ENCODE peak calls at places on chromosomes 4 and X, in four cellular contexts. O, I, L and N are unnamed samples.
A peak's percentile ranks its signal among the peaks of the same experiment; 100 is the strongest.

GRCh38 chr4:27149541-27150212 is 289.0 kb downstream of the STIM2 start:
- DNase-seq in O (no peak), I (no peak), L (no peak), N (no peak)

GRCh38 chr4:7121861-7122653 is 54.2 kb upstream of the GRPEL1 start:
- DNase-seq in O (no peak), I (no peak), L (no peak), N (no peak)

GRCh38 chrX:142686653-142687283 is 339.0 kb upstream of the SPANXN4 start:
- DNase-seq in O (no peak), I (no peak), L (no peak), N (no peak)

GRCh38 chrX:73944582-73944947 is 359.4 kb upstream of the ZCCHC13 start:
- DNase-seq in O (no peak), I (no peak), L (no peak), N (no peak)

GRCh38 chrX:103464774-103465117 is 54.5 kb downstream of the RAB40A start:
- DNase-seq in O (peak; percentile 75), I (peak; percentile 80), L (peak; percentile 55), N (peak; percentile 56)

GRCh38 chr4:118957683-118958082 is 69.0 kb downstream of the SYNPO2 start:
- DNase-seq in O (no peak), I (no peak), L (no peak), N (no peak)

GRCh38 chrX:107654778-107655761 is 26.8 kb downstream of the PRPS1 start:
- DNase-seq in O (peak; percentile 68), I (peak; percentile 59), L (peak; percentile 37), N (peak; percentile 51)

GRCh38 chrX:7100022-7100421 is 47.5 kb upstream of the STS start:
- DNase-seq in O (no peak), I (no peak), L (no peak), N (no peak)

GRCh38 chr4:17494258-17494657 is 17.6 kb downstream of the QDPR start:
- DNase-seq in O (no peak), I (no peak), L (no peak), N (no peak)

GRCh38 chrX:11398785-11399184 is 105.6 kb downstream of the AMELX start:
- DNase-seq in O (no peak), I (no peak), L (no peak), N (no peak)

GRCh38 chr4:30720021-30720655 is at the start of gene PCDH7:
- DNase-seq in O (peak; percentile 31), I (peak; percentile 14), L (no peak), N (no peak)

GRCh38 chr4:108171541-108172230 is 3.0 kb upstream of the LEF1 start:
- DNase-seq in O (no peak), I (no peak), L (peak; percentile 47), N (peak; percentile 77)

GRCh38 chrX:108165349-108166111 is 74.0 kb downstream of the ATG4A start:
- DNase-seq in O (no peak), I (no peak), L (no peak), N (no peak)

GRCh38 chrX:63784902-63785692 is at the start of gene ARHGEF9:
- DNase-seq in O (peak; percentile 46), I (peak; percentile 16), L (no peak), N (no peak)

GRCh38 chr4:42341518-42342026 is 55.7 kb upstream of the SHISA3 start:
- DNase-seq in O (no peak), I (no peak), L (no peak), N (no peak)

GRCh38 chrX:119478504-119478903 is 10.3 kb downstream of the SLC25A5 start:
- DNase-seq in O (no peak), I (no peak), L (no peak), N (no peak)

GRCh38 chr4:153112071-153112460 is 92.2 kb upstream of the TRIM2 start:
- DNase-seq in O (no peak), I (peak; percentile 15), L (no peak), N (peak; percentile 12)

GRCh38 chrX:102833136-102833535 is 103.9 kb upstream of the RAB40AL start:
- DNase-seq in O (no peak), I (no peak), L (no peak), N (no peak)

GRCh38 chr4:72971572-72971971 is 97.9 kb downstream of the COX18 start:
- DNase-seq in O (no peak), I (no peak), L (no peak), N (no peak)

GRCh38 chr4:10032625-10033024 is 11.3 kb upstream of the SLC2A9 start:
- DNase-seq in O (no peak), I (no peak), L (no peak), N (no peak)

GRCh38 chr4:168162604-168163003 is 70.3 kb downstream of the ANXA10 start:
- DNase-seq in O (no peak), I (no peak), L (no peak), N (no peak)

GRCh38 chr4:26285272-26285671 is 35.5 kb upstream of the RBPJ start:
- DNase-seq in O (no peak), I (no peak), L (no peak), N (no peak)

GRCh38 chrX:10800776-10801175 is 180.4 kb upstream of the MID1 start:
- DNase-seq in O (no peak), I (no peak), L (no peak), N (no peak)

GRCh38 chr4:170938588-170938987 is 848.8 kb upstream of the AADAT start:
- DNase-seq in O (no peak), I (no peak), L (no peak), N (no peak)

GRCh38 chrX:39736219-39737211 is 361.2 kb downstream of the BCOR start:
- DNase-seq in O (peak; percentile 81), I (peak; percentile 53), L (no peak), N (no peak)

GRCh38 chrX:117936162-117936561 is 180.4 kb downstream of the KLHL13 start:
- DNase-seq in O (no peak), I (no peak), L (no peak), N (no peak)

GRCh38 chrX:22090181-22090580 is 58.1 kb downstream of the PHEX start:
- DNase-seq in O (no peak), I (no peak), L (no peak), N (no peak)

GRCh38 chrX:37712458-37712857 is 26.9 kb downstream of the XK start:
- DNase-seq in O (no peak), I (no peak), L (no peak), N (no peak)

GRCh38 chrX:13149702-13150101 is 105.3 kb upstream of the FAM9C start:
- DNase-seq in O (no peak), I (no peak), L (no peak), N (no peak)

GRCh38 chrX:29477878-29478277 is 737.5 kb upstream of the MAGEB2 start:
- DNase-seq in O (no peak), I (no peak), L (no peak), N (no peak)

GRCh38 chr4:177033130-177033529 is 240.4 kb upstream of the VEGFC start:
- DNase-seq in O (no peak), I (no peak), L (no peak), N (no peak)

GRCh38 chr4:158750379-158750778 is 18.4 kb upstream of the FNIP2 start:
- DNase-seq in O (no peak), I (no peak), L (no peak), N (no peak)

GRCh38 chrX:12685541-12685940 is 105.7 kb upstream of the PRPS2 start:
- DNase-seq in O (no peak), I (no peak), L (no peak), N (no peak)

GRCh38 chr4:85812776-85813175 is 337.8 kb downstream of the ARHGAP24 start:
- DNase-seq in O (no peak), I (no peak), L (no peak), N (no peak)

GRCh38 chr4:186644737-186645261 is 78.9 kb downstream of the FAT1 start:
- DNase-seq in O (no peak), I (no peak), L (no peak), N (no peak)

GRCh38 chr4:40301592-40301991 is 33.5 kb upstream of the CHRNA9 start:
- DNase-seq in O (no peak), I (peak; percentile 64), L (peak; percentile 75), N (peak; percentile 66)

GRCh38 chr4:151824647-151825046 is 63.8 kb upstream of the GATB start:
- DNase-seq in O (no peak), I (no peak), L (no peak), N (no peak)

GRCh38 chrX:149521438-149521837 is 16.3 kb upstream of the IDS start:
- DNase-seq in O (no peak), I (no peak), L (peak; percentile 33), N (peak; percentile 57)
- H3K27me3 ChIP-seq in O (no peaks in the 10 kb centered on the region), I (no peaks in the 10 kb centered on the region), L (no peaks in the 10 kb centered on the region), N (no peaks in the 10 kb centered on the region)

GRCh38 chr4:1008840-1009646 is 2.4 kb upstream of the FGFRL1 start:
- DNase-seq in O (peak; percentile 75), I (peak; percentile 53), L (peak; percentile 33), N (peak; percentile 52)
- H3K27me3 ChIP-seq in O (peaks cover under 1% of the 10 kb centered on the region), I (peaks cover 46% of the 10 kb centered on the region), L (peaks cover 13% of the 10 kb centered on the region), N (peaks cover 5% of the 10 kb centered on the region)

DNA sequence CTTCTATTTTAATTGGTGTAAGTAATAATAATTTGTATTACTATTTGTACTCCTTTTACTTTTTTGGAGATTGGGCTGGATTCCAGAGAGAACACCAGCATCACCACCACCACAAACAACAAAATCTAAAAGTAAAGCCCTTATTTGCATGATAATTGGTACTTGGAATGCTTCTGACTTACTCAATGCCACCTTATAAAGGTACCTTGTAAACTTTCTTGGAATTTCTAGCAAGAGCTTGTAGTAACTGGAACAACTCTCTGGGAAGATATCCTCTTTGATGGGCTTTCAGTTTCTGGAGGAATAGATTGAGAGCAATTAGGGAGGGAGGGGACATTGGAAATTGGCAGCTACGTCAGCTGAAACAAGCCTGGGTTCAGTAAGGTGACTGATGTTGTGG is 20.2 kb upstream of the PITX2 start:
- DNase-seq in O (no peak), I (no peak), L (no peak), N (no peak)
- H3K27me3 ChIP-seq in O (no peaks in the 10 kb centered on the region), I (peaks cover 57% of the 10 kb centered on the region), L (peaks cover 26% of the 10 kb centered on the region), N (peaks cover 37% of the 10 kb centered on the region)

GRCh38 chr4:110638347-110638746 is 15.5 kb upstream of the PITX2 start:
- DNase-seq in O (no peak), I (no peak), L (no peak), N (no peak)
- H3K27me3 ChIP-seq in O (no peaks in the 10 kb centered on the region), I (peaks cover 100% of the 10 kb centered on the region), L (peaks cover 57% of the 10 kb centered on the region), N (peaks cover 58% of the 10 kb centered on the region)

DNA sequence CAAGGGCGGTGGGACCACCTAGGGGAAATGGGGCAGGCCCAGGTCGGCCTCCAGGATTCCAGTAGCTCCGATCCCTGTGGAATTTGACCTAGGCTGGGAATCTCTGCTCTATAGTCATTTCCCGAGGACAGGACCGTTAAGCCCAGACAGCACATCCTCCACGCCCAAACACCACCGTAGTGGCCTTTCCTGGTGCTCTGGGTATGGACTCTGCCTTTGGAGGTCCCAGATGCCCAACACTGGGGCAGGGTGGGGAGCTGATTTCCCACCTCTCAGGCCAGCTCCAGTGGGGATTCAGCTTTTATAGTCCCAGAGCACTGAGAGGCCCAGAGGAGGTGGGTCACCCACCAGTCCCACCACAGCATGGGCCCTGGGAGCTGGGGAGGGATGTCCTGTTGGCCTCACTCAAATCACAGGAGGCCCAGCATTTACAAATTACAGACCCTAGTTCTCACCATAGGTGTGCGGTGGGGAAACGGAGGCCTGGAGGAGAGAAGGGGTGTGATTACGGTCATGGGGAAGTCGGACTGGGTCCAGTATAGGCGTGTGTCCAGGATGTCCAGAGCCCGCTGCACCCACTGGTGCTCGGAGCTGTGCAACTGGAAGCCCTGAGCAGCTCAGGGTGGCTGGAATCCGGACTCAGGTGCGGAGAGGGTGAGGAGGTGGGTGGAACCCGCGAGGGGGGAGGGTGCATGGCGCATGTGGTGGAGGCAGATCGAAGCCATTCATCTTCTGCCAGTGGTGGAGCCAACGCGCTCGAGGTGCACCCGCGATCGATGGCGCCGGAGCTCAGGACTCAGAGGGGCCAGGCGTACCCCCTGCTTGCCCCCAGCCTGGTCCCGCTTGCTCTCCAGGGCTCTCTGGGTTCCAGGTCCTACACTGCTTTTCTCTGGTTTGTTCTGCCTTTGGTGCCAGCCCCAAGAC is 7.6 kb downstream of the HMX1 start:
- DNase-seq in O (no peak), I (no peak), L (no peak), N (no peak)
- H3K27me3 ChIP-seq in O (no peaks in the 10 kb centered on the region), I (peaks cover 100% of the 10 kb centered on the region), L (peaks cover 19% of the 10 kb centered on the region), N (peaks cover 5% of the 10 kb centered on the region)